ENCODE peak calls at places on chromosomes 4 and X, in ten cellular contexts. X, K, W, V, Q, A, N, T, B and H are unnamed samples.

GRCh38 chrX:131816551-131817136 is 206.5 kb upstream of the STK26 start:
- DNase-seq in X (no peak), K (peak; percentile 97), W (peak; percentile 5), V (peak; percentile 84), Q (no peak), A (peak; percentile 79), N (no peak), T (peak; percentile 58), B (peak; percentile 46), H (peak; percentile 68)

GRCh38 chrX:57906790-57907189 is 3.5 kb downstream of the ZXDA start:
- DNase-seq in X (no peak), K (no peak), W (no peak), V (no peak), Q (no peak), A (no peak), N (no peak), T (peak; percentile 80), B (peak; percentile 76), H (no peak)

GRCh38 chr4:141721174-141721573 is 84.8 kb downstream of the IL15 start:
- DNase-seq in X (no peak), K (no peak), W (no peak), V (no peak), Q (no peak), A (no peak), N (no peak), T (no peak), B (no peak), H (no peak)

GRCh38 chr4:169080970-169081369 is 70.9 kb upstream of the CBR4 start:
- DNase-seq in X (no peak), K (no peak), W (no peak), V (no peak), Q (no peak), A (peak; percentile 50), N (no peak), T (peak; percentile 59), B (peak; percentile 46), H (no peak)

GRCh38 chrX:125131146-125131545 is 188.5 kb upstream of the TEX13C start:
- DNase-seq in X (no peak), K (peak; percentile 23), W (peak; percentile 14), V (no peak), Q (no peak), A (no peak), N (no peak), T (no peak), B (no peak), H (no peak)

GRCh38 chrX:136652822-136653723 is 5.1 kb downstream of the CD40LG start:
- DNase-seq in X (no peak), K (peak; percentile 58), W (no peak), V (no peak), Q (no peak), A (no peak), N (no peak), T (no peak), B (no peak), H (no peak)

GRCh38 chr4:26342328-26343040 is 21.7 kb downstream of the RBPJ start:
- DNase-seq in X (peak; percentile 14), K (no peak), W (peak; percentile 89), V (no peak), Q (no peak), A (no peak), N (no peak), T (peak; percentile 97), B (peak; percentile 97), H (no peak)

GRCh38 chrX:69073241-69073640 is 92.0 kb downstream of the PJA1 start:
- DNase-seq in X (no peak), K (no peak), W (no peak), V (no peak), Q (no peak), A (no peak), N (no peak), T (no peak), B (no peak), H (no peak)

GRCh38 chrX:152873361-152873760 is 24.5 kb upstream of the ZNF185 start:
- DNase-seq in X (no peak), K (no peak), W (no peak), V (no peak), Q (no peak), A (no peak), N (no peak), T (no peak), B (no peak), H (no peak)

GRCh38 chrX:152884171-152884570 is 13.7 kb upstream of the ZNF185 start:
- DNase-seq in X (no peak), K (no peak), W (no peak), V (no peak), Q (no peak), A (no peak), N (no peak), T (no peak), B (no peak), H (no peak)

GRCh38 chrX:152876931-152877840 is 20.7 kb upstream of the ZNF185 start:
- DNase-seq in X (no peak), K (no peak), W (peak; percentile 26), V (no peak), Q (no peak), A (no peak), N (no peak), T (no peak), B (no peak), H (no peak)

GRCh38 chrX:152881289-152881688 is 16.6 kb upstream of the ZNF185 start:
- DNase-seq in X (no peak), K (no peak), W (no peak), V (no peak), Q (no peak), A (no peak), N (no peak), T (no peak), B (no peak), H (no peak)

DNA sequence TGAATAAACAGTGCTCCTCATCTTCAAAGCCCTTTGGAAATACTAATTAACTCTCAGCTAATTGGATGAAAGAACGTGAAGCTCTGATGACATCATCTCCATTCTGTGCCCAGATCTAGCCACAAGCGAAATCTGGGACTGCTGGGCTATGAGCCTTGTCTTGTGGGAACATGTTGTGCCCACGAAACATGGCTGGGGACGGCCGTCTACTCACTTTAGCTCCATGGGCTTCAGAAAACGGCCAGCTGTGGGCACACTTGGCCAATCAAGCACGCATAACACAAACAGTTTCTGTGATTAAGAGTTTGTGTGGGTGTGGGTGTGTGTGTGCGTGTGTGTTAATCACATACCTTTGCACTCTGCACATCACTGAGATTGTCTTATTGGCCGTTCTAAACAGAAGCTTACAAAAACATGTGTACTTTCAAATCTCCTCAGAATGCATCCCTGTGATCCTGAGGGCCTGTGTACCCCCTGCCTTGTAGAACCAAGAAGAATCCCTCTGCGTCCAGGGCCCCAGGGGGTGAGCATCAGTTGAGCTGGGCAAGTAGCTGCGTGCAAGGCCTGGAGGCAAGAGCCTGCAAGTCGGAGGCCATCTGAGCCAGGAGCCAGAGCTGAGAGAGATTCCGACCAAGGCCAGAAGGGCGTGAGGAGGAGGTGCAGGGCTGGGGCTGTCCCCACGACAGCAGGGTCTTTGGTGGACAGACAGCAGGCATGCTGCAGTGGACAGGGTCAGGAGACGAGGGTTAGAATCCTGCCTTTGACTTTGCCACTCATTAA is 18.7 kb upstream of the ZNF185 start:
- DNase-seq in X (no peak), K (no peak), W (peak; percentile 40), V (no peak), Q (no peak), A (no peak), N (no peak), T (peak; percentile 35), B (no peak), H (no peak)
- TF ChIP-seq CTCF in X (no peak), K (no peak), W (no peak), V (no peak), Q (no peak), A (no peak), N (no peak), T (no peak), B (no peak), H (no peak)

GRCh38 chr4:156137971-156138581 is 184.4 kb upstream of the CTSO start:
- DNase-seq in X (no peak), K (no peak), W (no peak), V (no peak), Q (no peak), A (no peak), N (no peak), T (no peak), B (no peak), H (no peak)

GRCh38 chr4:156128616-156129015 is 174.9 kb upstream of the CTSO start:
- DNase-seq in X (no peak), K (no peak), W (no peak), V (no peak), Q (no peak), A (no peak), N (no peak), T (no peak), B (no peak), H (no peak)

DNA sequence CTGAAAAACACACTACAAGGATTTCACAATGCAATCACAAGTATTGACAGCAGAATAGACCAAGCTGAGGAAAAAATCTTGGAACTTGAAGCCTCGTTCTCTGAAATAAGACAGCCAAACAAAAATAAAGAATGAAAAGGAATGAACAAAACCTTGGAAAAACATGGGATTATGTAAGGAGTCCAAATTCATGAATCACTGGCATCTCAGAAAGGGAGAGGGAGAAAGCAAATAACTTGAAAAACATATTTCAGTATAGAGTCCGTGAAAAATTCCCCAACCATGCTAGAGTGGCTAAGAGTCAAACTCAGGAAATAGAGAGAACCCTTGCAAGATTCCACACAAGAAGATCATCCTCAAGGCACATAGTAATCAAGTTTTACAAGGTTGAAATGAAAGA is 178.5 kb upstream of the CTSO start:
- DNase-seq in X (no peak), K (no peak), W (no peak), V (no peak), Q (no peak), A (no peak), N (no peak), T (peak; percentile 27), B (no peak), H (no peak)
- H3K27ac ChIP-seq in X (no peak overlapping the region), K (no peak overlapping the region), W (no peak overlapping the region), V (no peak overlapping the region), Q (no peak overlapping the region), A (no peak overlapping the region), N (no peak overlapping the region), T (no peak overlapping the region), B (no peak overlapping the region), H (no peak overlapping the region)

GRCh38 chr4:154660052-154660451 is 47.6 kb upstream of the FGG start:
- DNase-seq in X (no peak), K (no peak), W (no peak), V (no peak), Q (no peak), A (no peak), N (peak; percentile 75), T (peak; percentile 30), B (peak; percentile 23), H (no peak)

DNA sequence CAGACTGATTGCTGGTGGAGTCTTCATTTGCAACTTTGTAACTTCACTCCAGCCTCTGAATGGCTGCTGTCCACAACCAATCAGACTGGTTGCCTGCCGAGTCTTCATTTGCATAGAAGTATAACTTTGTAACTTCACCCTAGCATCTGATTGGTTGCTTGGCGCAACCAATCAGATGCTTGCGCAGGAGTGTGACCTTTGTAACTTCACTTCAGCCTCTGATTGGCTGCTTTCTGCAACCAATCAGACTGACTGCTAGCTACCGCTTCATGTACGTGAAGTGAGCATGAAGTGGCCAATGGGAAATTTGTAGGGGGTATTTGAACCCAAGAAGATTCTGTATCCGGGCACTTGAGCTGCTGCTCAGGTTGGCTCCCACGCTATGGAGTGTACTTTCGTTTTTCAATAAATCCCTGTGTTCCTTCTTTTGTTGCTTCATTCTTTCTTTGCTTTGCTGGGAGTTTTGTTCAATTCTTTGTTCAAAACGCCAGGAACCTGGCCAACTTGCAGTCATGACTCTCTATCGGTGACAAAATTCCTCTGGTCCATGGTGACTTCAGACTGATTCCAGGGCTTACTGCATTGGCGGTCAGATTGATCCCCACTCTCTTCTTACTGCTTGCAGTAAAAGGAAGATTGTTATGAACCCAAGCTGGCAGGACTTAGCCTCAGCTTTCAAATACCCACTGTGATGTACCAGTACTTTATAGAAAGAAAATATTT is 46.4 kb upstream of the FGG start:
- DNase-seq in X (no peak), K (no peak), W (no peak), V (no peak), Q (no peak), A (no peak), N (no peak), T (peak; percentile 2), B (no peak), H (no peak)
- TF ChIP-seq CTCF in X (no peak), K (no peak), W (no peak), V (no peak), Q (no peak), A (no peak), N (no peak), T (no peak), B (no peak), H (no peak)

DNA sequence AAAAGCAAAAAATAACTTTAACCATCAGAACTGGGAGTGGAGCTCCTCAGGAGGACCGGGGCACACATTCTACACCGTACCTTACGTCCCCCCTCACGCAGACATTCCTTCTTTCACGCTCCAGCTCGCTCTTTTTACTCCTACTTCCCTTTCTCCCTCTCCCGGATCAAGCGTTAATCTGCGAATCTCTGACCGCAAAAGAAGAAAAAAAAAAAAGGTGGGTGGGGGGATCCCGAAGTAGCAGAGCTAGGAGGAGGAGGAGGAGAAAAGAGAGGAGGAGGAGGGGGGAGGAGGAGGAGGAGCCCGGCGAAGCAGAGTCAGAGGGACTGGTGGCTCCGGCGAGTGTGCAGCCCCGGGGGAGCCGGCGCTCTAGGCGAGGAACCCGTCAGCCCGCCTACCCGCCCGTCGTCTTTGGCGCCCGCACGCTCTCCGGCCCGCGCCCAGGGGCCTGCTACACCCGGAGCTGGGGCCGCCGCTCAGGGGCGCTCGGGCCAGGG is at the start of gene NHSL2:
- DNase-seq in X (no peak), K (peak; percentile 50), W (no peak), V (no peak), Q (peak; percentile 40), A (peak; percentile 46), N (no peak), T (peak; percentile 56), B (peak; percentile 44), H (no peak)
- H3K27ac ChIP-seq in X (no peak within 1 kb of the TSS), K (no peak within 1 kb of the TSS), W (no peak within 1 kb of the TSS), V (peak within 1 kb of the TSS; percentile 78), Q (no peak within 1 kb of the TSS), A (peak within 1 kb of the TSS; percentile 46), N (no peak within 1 kb of the TSS), T (no peak within 1 kb of the TSS), B (no peak within 1 kb of the TSS), H (no peak within 1 kb of the TSS)